ENCODE peak calls at places on chromosomes 7 and 10, in five cellular contexts. One of them, this sample, is unnamed.

GRCh38 chr10:102596506-102596971 is 47.7 kb upstream of the TRIM8 start:
- DNase-seq in PC-9: peak; percentile 41
- DNase-seq in GM04504: peak; percentile 29
- DNase-seq in hepatocyte: peak; percentile 83
- DNase-seq in astrocyte of the spinal cord: peak; percentile 51
- DNase-seq in this sample: peak; percentile 78

GRCh38 chr10:97067716-97068391 is 117.9 kb downstream of the SLIT1 start:
- DNase-seq in GM04504: no peak
- DNase-seq in astrocyte of the spinal cord: no peak
- DNase-seq in hepatocyte: no peak
- DNase-seq in PC-9: no peak
- DNase-seq in this sample: no peak

GRCh38 chr7:77570330-77571011 is 33.4 kb downstream of the PTPN12 start:
- DNase-seq in astrocyte of the spinal cord: peak; percentile 74
- DNase-seq in PC-9: no peak
- DNase-seq in GM04504: peak; percentile 64
- DNase-seq in hepatocyte: no peak
- DNase-seq in this sample: peak; percentile 79

GRCh38 chr10:24891823-24892222 is 60.6 kb downstream of the PRTFDC1 start:
- DNase-seq in PC-9: no peak
- DNase-seq in astrocyte of the spinal cord: peak; percentile 90
- DNase-seq in hepatocyte: no peak
- DNase-seq in GM04504: no peak
- DNase-seq in this sample: peak; percentile 66

GRCh38 chr10:4316166-4316810 is 509.7 kb upstream of the AKR1E2 start:
- DNase-seq in GM04504: peak; percentile 71
- DNase-seq in PC-9: no peak
- DNase-seq in astrocyte of the spinal cord: peak; percentile 89
- DNase-seq in hepatocyte: no peak
- DNase-seq in this sample: peak; percentile 80

GRCh38 chr7:143882611-143883078 is 19.3 kb downstream of the TCAF1 start:
- DNase-seq in GM04504: peak; percentile 25
- DNase-seq in astrocyte of the spinal cord: peak; percentile 63
- DNase-seq in hepatocyte: peak; percentile 87
- DNase-seq in PC-9: peak; percentile 62
- DNase-seq in this sample: peak; percentile 69

GRCh38 chr10:4810093-4810492 is 15.9 kb upstream of the AKR1E2 start:
- DNase-seq in PC-9: no peak
- DNase-seq in GM04504: no peak
- DNase-seq in astrocyte of the spinal cord: peak; percentile 65
- DNase-seq in hepatocyte: no peak
- DNase-seq in this sample: peak; percentile 70

GRCh38 chr7:148084138-148084537 is 506.4 kb upstream of the C7orf33 start:
- DNase-seq in hepatocyte: peak; percentile 76
- DNase-seq in GM04504: peak; percentile 17
- DNase-seq in PC-9: peak; percentile 20
- DNase-seq in astrocyte of the spinal cord: peak; percentile 31
- DNase-seq in this sample: peak; percentile 66

GRCh38 chr10:107028249-107028648 is 136.3 kb downstream of the SORCS1 start:
- DNase-seq in PC-9: no peak
- DNase-seq in astrocyte of the spinal cord: no peak
- DNase-seq in hepatocyte: no peak
- DNase-seq in GM04504: no peak
- DNase-seq in this sample: no peak

GRCh38 chr10:95650232-95650631 is 6.3 kb downstream of the ALDH18A1 start:
- DNase-seq in astrocyte of the spinal cord: no peak
- DNase-seq in GM04504: no peak
- DNase-seq in PC-9: no peak
- DNase-seq in hepatocyte: no peak
- DNase-seq in this sample: no peak

GRCh38 chr10:51960494-51960895 is 261.1 kb upstream of the CSTF2T start:
- DNase-seq in PC-9: no peak
- DNase-seq in hepatocyte: peak; percentile 76
- DNase-seq in astrocyte of the spinal cord: peak; percentile 59
- DNase-seq in GM04504: peak; percentile 68
- DNase-seq in this sample: peak; percentile 76

GRCh38 chr10:127254276-127254675 is 57.9 kb upstream of the INSYN2A start:
- DNase-seq in astrocyte of the spinal cord: no peak
- DNase-seq in GM04504: no peak
- DNase-seq in PC-9: no peak
- DNase-seq in hepatocyte: no peak
- DNase-seq in this sample: peak; percentile 72

GRCh38 chr10:18658301-18658991 is 785 bp upstream of the ARL5B start:
- DNase-seq in PC-9: no peak
- DNase-seq in astrocyte of the spinal cord: peak; percentile 29
- DNase-seq in GM04504: no peak
- DNase-seq in hepatocyte: peak; percentile 40
- DNase-seq in this sample: peak; percentile 56

GRCh38 chr7:25260862-25261454 is 32.7 kb upstream of the NPVF start:
- DNase-seq in astrocyte of the spinal cord: peak; percentile 58
- DNase-seq in GM04504: peak; percentile 37
- DNase-seq in PC-9: no peak
- DNase-seq in hepatocyte: peak; percentile 27
- DNase-seq in this sample: peak; percentile 67